ENCODE peak calls at places on chromosomes 6 and 20, in eight cellular contexts. D is NCI-H1105; M is stimulated activated CD4-positive, alpha-beta T cell treated with anti-CD3 and anti-CD28 coated beads, Interleukin-15, amount 100 ng/mL, for 24 hours; T is HL-60; H is mucosa of gallbladder; Q is NCI-H2081; O is ELF-1; Y is fibroblast of the aortic adventitia. K is an unnamed sample.

GRCh38 chr6:1200706-1201105 is 111.2 kb upstream of the FOXQ1 start:
- DNase-seq in D (no peak), M (no peak), T (no peak), H (no peak), Q (no peak), O (no peak), Y (no peak), K (peak)

GRCh38 chr6:157778719-157779118 is 44.3 kb upstream of the SNX9 start:
- DNase-seq in D (no peak), M (no peak), T (no peak), H (no peak), Q (no peak), O (no peak), Y (no peak), K (no peak)

GRCh38 chr6:9334979-9335378 is 899.6 kb upstream of the SLC35B3 start:
- DNase-seq in D (no peak), M (no peak), T (no peak), H (no peak), Q (no peak), O (no peak), Y (no peak), K (no peak)

GRCh38 chr20:62088258-62089127 is 22.8 kb upstream of the TAF4 start:
- DNase-seq in D (no peak), M (no peak), T (no peak), H (no peak), Q (no peak), O (peak), Y (peak), K (peak)

GRCh38 chr6:136774228-136775041 is 17.8 kb downstream of the MAP3K5 start:
- DNase-seq in D (no peak), M (no peak), T (no peak), H (no peak), Q (no peak), O (no peak), Y (peak), K (peak)

GRCh38 chr6:139338845-139339244 is 35.6 kb downstream of the CITED2 start:
- DNase-seq in D (no peak), M (no peak), T (peak), H (no peak), Q (no peak), O (no peak), Y (peak), K (peak)

GRCh38 chr6:99912657-99913056 is 81.4 kb downstream of the MCHR2 start:
- DNase-seq in D (no peak), M (no peak), T (no peak), H (no peak), Q (no peak), O (no peak), Y (no peak), K (no peak)

GRCh38 chr20:58389968-58390658 is 1.1 kb downstream of the VAPB start:
- DNase-seq in D (no peak), M (no peak), T (no peak), H (no peak), Q (no peak), O (no peak), Y (no peak), K (no peak)

GRCh38 chr6:169302716-169303115 is 49.1 kb upstream of the THBS2 start:
- DNase-seq in D (no peak), M (no peak), T (no peak), H (no peak), Q (no peak), O (no peak), Y (no peak), K (no peak)

GRCh38 chr20:19785173-19785799 is 27.2 kb downstream of the RIN2 start:
- DNase-seq in D (no peak), M (no peak), T (no peak), H (no peak), Q (no peak), O (no peak), Y (peak), K (peak)

GRCh38 chr20:62662422-62662821 is 20.1 kb downstream of the SLCO4A1 start:
- DNase-seq in D (no peak), M (no peak), T (no peak), H (no peak), Q (no peak), O (no peak), Y (peak), K (no peak)

GRCh38 chr20:25032478-25033183 is 25.3 kb downstream of the ACSS1 start:
- DNase-seq in D (no peak), M (no peak), T (no peak), H (no peak), Q (no peak), O (no peak), Y (peak), K (peak)

K was measured in astrocyte of the spinal cord.